ENCODE peak calls at places on chromosome 17, in six cellular contexts. Q is substantia nigra, I is amygdala, C is kidney glomerular epithelial cell, T is dermis microvascular lymphatic vessel endothelial cell, J is AG04450. O is an unnamed sample.
A peak's percentile ranks its signal among the peaks of the same experiment; 100 is the strongest.

GRCh38 chr17:77061711-77062110 is 79.1 kb upstream of the SEC14L1 start:
- DNase-seq in J (no peak), T (no peak), I (no peak), Q (no peak), C (no peak), O (no peak)

GRCh38 chr17:46152423-46152822 is 40.8 kb downstream of the KANSL1 start:
- DNase-seq in I (no peak), T (no peak), C (no peak), Q (no peak), J (no peak), O (no peak)

GRCh38 chr17:8072339-8072726 is 15.2 kb downstream of the ALOX12B start:
- DNase-seq in T (no peak), C (no peak), J (no peak), I (no peak), Q (no peak), O (no peak)

GRCh38 chr17:45147102-45147580 is 1.1 kb upstream of the HEXIM1 start:
- DNase-seq in C (peak; percentile 54), I (no peak), J (no peak), Q (no peak), T (peak; percentile 51), O (peak; percentile 40)

GRCh38 chr17:68535903-68536302 is 23.7 kb downstream of the PRKAR1A start:
- DNase-seq in J (no peak), Q (no peak), C (no peak), I (no peak), T (no peak), O (no peak)

GRCh38 chr17:18040287-18040858 is 1.2 kb downstream of the GID4 start:
- DNase-seq in Q (no peak), J (no peak), C (no peak), I (no peak), T (no peak), O (no peak)

GRCh38 chr17:44355642-44356099 is 8.0 kb downstream of the FAM171A2 start:
- DNase-seq in Q (no peak), T (no peak), J (no peak), I (no peak), C (no peak), O (no peak)

GRCh38 chr17:29061036-29061435 is 18.1 kb downstream of the PIPOX start:
- DNase-seq in J (no peak), I (no peak), T (no peak), C (no peak), Q (no peak), O (no peak)

GRCh38 chr17:32626371-32626770 is 139.6 kb downstream of the CDK5R1 start:
- DNase-seq in J (no peak), T (no peak), Q (no peak), C (no peak), I (no peak), O (no peak)

GRCh38 chr17:7967751-7968150 is 34.7 kb upstream of the GUCY2D start:
- DNase-seq in J (no peak), Q (no peak), I (no peak), C (no peak), T (no peak), O (no peak)

GRCh38 chr17:57911834-57912673 is 43.2 kb downstream of the CUEDC1 start:
- DNase-seq in Q (peak; percentile 90), C (no peak), T (peak; percentile 94), J (no peak), I (peak; percentile 89), O (no peak)

GRCh38 chr17:80262291-80262690 is 1.6 kb downstream of the RNF213 start:
- DNase-seq in T (no peak), Q (no peak), J (no peak), C (no peak), I (no peak), O (no peak)

GRCh38 chr17:31524926-31525800 is 133.7 kb downstream of the RAB11FIP4 start:
- DNase-seq in Q (peak; percentile 39), T (no peak), I (peak; percentile 44), J (peak; percentile 83), C (peak; percentile 79), O (peak; percentile 84)

GRCh38 chr17:42039794-42040763 is 10.3 kb downstream of the C17orf113 start:
- DNase-seq in Q (no peak), C (no peak), T (no peak), I (no peak), J (no peak), O (no peak)

GRCh38 chr17:53996131-53996530 is 173.4 kb downstream of the KIF2B start:
- DNase-seq in T (no peak), Q (no peak), C (no peak), I (no peak), J (no peak), O (no peak)

GRCh38 chr17:56914641-56915263 is 903 bp upstream of the TRIM25 start:
- DNase-seq in C (no peak), T (no peak), Q (no peak), I (no peak), J (no peak), O (no peak)

O was measured in GM04504.